ENCODE peak calls at places on chromosomes 2 and 18, in eight cellular contexts. V, F, A, H, P, Z, W and D are unnamed samples. For H3K27me3, the result is how much of the 10 kb centered on the place peaks cover.

GRCh38 chr2:126315840-126316239 is 340.1 kb upstream of the GYPC start:
- DNase-seq in Z (no peak), F (no peak), P (no peak), W (no peak), V (no peak), A (no peak), H (no peak), D (no peak)

GRCh38 chr2:20235655-20236302 is 10.8 kb upstream of the SDC1 start:
- DNase-seq in F (no peak), H (no peak), A (no peak), P (no peak), V (peak), Z (no peak), W (no peak), D (no peak)

GRCh38 chr18:55510809-55511208 is 77.2 kb downstream of the TCF4 start:
- DNase-seq in V (peak), W (no peak), A (no peak), H (peak), F (peak), P (peak), Z (peak), D (peak)

GRCh38 chr2:144801325-144801724 is 281.4 kb upstream of the ZEB2 start:
- DNase-seq in A (no peak), Z (no peak), H (no peak), W (no peak), V (no peak), F (no peak), P (no peak), D (no peak)

GRCh38 chr2:171083426-171083825 is 77.3 kb downstream of the TLK1 start:
- DNase-seq in F (no peak), P (no peak), V (no peak), A (no peak), W (no peak), H (no peak), Z (no peak), D (no peak)

GRCh38 chr2:109238580-109238979 is 109.6 kb downstream of the SH3RF3 start:
- DNase-seq in Z (peak), P (peak), F (no peak), H (peak), A (peak), V (peak), W (peak), D (no peak)

GRCh38 chr2:220446106-220446712 is 818.8 kb downstream of the SLC4A3 start:
- DNase-seq in A (no peak), H (no peak), Z (no peak), W (no peak), V (no peak), F (no peak), P (no peak), D (no peak)

GRCh38 chr18:32714571-32715148 is 58.2 kb downstream of the KLHL14 start:
- DNase-seq in P (peak), Z (peak), F (peak), A (peak), V (peak), H (peak), W (no peak), D (no peak)

GRCh38 chr2:151637284-151637781 is 96.9 kb downstream of the NEB start:
- DNase-seq in A (no peak), Z (no peak), V (no peak), P (peak), W (peak), H (no peak), F (no peak), D (no peak)

GRCh38 chr2:201233192-201234166 is 26.9 kb upstream of the CASP8 start:
- DNase-seq in P (peak), H (peak), Z (no peak), V (peak), F (peak), A (peak), W (peak), D (peak)

GRCh38 chr2:226794751-226795171 is 4.9 kb downstream of the IRS1 start:
- DNase-seq in Z (no peak), F (peak), V (peak), P (no peak), W (no peak), H (peak), A (peak), D (peak)

GRCh38 chr2:73100956-73101355 is 11.8 kb downstream of the RAB11FIP5 start:
- DNase-seq in H (no peak), P (no peak), A (no peak), Z (no peak), W (peak), V (no peak), F (no peak), D (no peak)

GRCh38 chr2:85523906-85524566 is 14.9 kb upstream of the MAT2A start:
- DNase-seq in W (peak), H (no peak), Z (no peak), A (peak), V (no peak), P (no peak), F (no peak), D (no peak)

GRCh38 chr2:120864981-120865380 is 129.3 kb downstream of the GLI2 start:
- DNase-seq in P (no peak), V (no peak), A (no peak), F (no peak), W (peak), Z (no peak), H (peak), D (peak)

GRCh38 chr2:69767034-69767433 is 25.1 kb downstream of the ANXA4 start:
- DNase-seq in W (no peak), F (no peak), H (peak), P (no peak), V (no peak), A (no peak), Z (peak), D (peak)

GRCh38 chr2:45723857-45724256 is 72.4 kb downstream of the PRKCE start:
- DNase-seq in A (no peak), P (no peak), H (no peak), Z (no peak), W (no peak), F (no peak), V (no peak), D (no peak)

GRCh38 chr2:134736167-134736885 is 17.5 kb upstream of the TMEM163 start:
- DNase-seq in W (no peak), F (peak), Z (no peak), H (peak), A (no peak), P (no peak), V (peak), D (no peak)

GRCh38 chr2:223613017-223613950 is 11.1 kb upstream of the SCG2 start:
- DNase-seq in W (no peak), P (peak), H (peak), V (peak), A (peak), F (peak), Z (peak), D (peak)

GRCh38 chr2:236507393-236508085 is 62.1 kb upstream of the ACKR3 start:
- DNase-seq in V (peak), A (peak), H (peak), W (peak), Z (no peak), P (no peak), F (peak), D (peak)

GRCh38 chr2:227241005-227241404 is 76.6 kb downstream of the COL4A3 start:
- DNase-seq in Z (no peak), A (no peak), P (no peak), H (no peak), V (no peak), F (no peak), W (no peak), D (no peak)

GRCh38 chr2:7588295-7588694 is 671.1 kb downstream of the RNF144A start:
- DNase-seq in Z (no peak), F (no peak), A (no peak), V (peak), W (no peak), H (no peak), P (no peak), D (no peak)

GRCh38 chr18:9876523-9876866 is 9.3 kb upstream of the TXNDC2 start:
- DNase-seq in Z (no peak), A (no peak), P (no peak), W (no peak), V (no peak), H (no peak), F (no peak), D (no peak)
- H3K4me3 ChIP-seq in Z (peak), A (peak), P (peak), W (no peak), V (no peak), H (peak), F (no peak), D (no peak)

DNA sequence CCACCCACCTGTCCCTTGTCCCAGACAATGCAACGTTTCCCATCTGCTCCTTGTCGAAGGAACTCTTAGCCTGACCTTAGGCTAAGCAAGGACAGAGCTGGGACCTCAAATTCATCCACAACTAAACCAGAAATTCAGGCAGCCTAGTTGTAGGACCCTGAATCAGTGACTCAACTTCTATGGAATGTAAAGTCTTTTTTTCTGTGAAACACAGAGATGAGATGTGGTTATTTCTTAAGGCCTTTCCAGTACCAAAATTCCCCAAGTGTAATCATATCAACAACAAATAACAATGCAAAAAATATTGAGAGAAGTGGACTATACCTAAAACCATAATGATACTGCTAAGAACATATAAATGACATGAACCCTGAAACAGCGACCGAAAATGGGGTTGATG is 46.7 kb downstream of the EN1 start:
- DNase-seq in F (no peak), P (no peak), H (peak), V (no peak), Z (no peak), W (no peak), A (no peak), D (no peak)
- H3K27me3 ChIP-seq in F (under half), P (under half), H (under half), V (under half), Z (under half), W (under half), A (under half), D (under half)

GRCh38 chr2:15560988-15561573 is at the start of gene NBAS:
- DNase-seq in V (peak), A (peak), Z (peak), P (peak), W (peak), F (peak), H (peak), D (peak)

GRCh38 chr2:15557947-15558346 is 3.2 kb downstream of the NBAS start:
- DNase-seq in A (no peak), W (no peak), F (no peak), P (no peak), Z (no peak), V (peak), H (no peak), D (no peak)

GRCh38 chr2:15560404-15560987 is 638 bp downstream of the NBAS start:
- DNase-seq in P (no peak), F (peak), V (peak), H (peak), A (peak), Z (no peak), W (no peak), D (peak)

GRCh38 chr2:15559800-15560403 is 1.2 kb downstream of the NBAS start:
- DNase-seq in W (no peak), F (no peak), A (no peak), Z (no peak), P (no peak), V (no peak), H (no peak), D (no peak)

GRCh38 chr2:15559379-15559778 is 1.8 kb downstream of the NBAS start:
- DNase-seq in A (no peak), P (no peak), F (no peak), V (no peak), W (no peak), H (no peak), Z (no peak), D (no peak)
- H3K4me3 ChIP-seq in A (peak), P (no peak), F (peak), V (no peak), W (peak), H (peak), Z (peak), D (peak)

GRCh38 chr2:177726853-177727465 is 334.4 kb downstream of the AGPS start:
- DNase-seq in V (no peak), A (no peak), P (no peak), Z (no peak), F (no peak), W (no peak), H (no peak), D (no peak)

GRCh38 chr2:177728920-177729319 is 336.3 kb downstream of the AGPS start:
- DNase-seq in W (no peak), V (no peak), H (peak), Z (no peak), P (no peak), F (no peak), A (no peak), D (no peak)

GRCh38 chr2:177730363-177730762 is 337.8 kb downstream of the AGPS start:
- DNase-seq in H (no peak), F (no peak), A (no peak), Z (no peak), V (no peak), W (no peak), P (no peak), D (no peak)

GRCh38 chr2:177730792-177731191 is 338.2 kb downstream of the AGPS start:
- DNase-seq in V (no peak), P (no peak), Z (no peak), W (no peak), H (no peak), F (no peak), A (no peak), D (no peak)

DNA sequence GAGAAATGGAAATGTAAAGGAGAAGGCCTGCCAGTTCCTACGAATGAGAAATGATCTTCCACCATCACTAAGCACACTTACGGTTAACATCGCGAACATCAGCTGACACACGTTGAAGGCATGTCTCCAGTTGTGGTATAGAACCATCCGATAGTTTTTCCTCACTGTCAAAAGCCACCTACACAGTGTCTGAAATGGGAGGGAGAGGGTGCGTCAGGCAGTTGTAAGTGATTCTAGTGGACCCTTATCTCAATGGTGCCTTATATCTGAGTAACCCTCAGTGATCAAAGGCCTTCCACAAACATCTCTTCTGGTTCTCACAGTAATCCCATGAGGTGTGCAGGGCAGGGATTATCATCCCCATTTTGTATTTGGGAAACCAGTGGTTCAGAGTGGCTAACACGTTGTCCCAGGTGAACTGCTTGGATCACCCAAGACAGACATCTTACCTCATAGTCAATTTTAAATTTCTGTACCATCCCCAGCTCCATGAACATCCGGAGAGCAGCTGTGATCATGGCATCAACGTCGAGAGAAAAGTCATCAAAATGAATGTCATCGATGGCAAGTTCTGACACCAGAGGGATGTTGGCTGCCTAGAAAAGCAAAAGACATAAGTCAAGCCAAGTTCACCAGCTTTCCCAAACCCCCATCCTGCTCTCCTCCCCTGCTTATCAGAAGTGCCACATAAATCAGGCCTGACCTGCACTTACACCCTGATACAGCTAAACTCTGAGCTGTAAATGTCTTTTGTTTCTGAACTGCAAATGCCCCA is 335.2 kb downstream of the AGPS start:
- DNase-seq in F (no peak), V (no peak), H (no peak), A (peak), W (no peak), Z (no peak), P (no peak), D (no peak)
- H3K27me3 ChIP-seq in F (half or more), V (under half), H (under half), A (under half), W (under half), Z (under half), P (under half), D (under half)

GRCh38 chr18:63206433-63207153 is 113.0 kb downstream of the BCL2 start:
- DNase-seq in W (no peak), V (no peak), Z (no peak), H (no peak), F (no peak), A (no peak), P (no peak), D (no peak)

GRCh38 chr18:63199743-63200241 is 119.8 kb downstream of the BCL2 start:
- DNase-seq in H (no peak), Z (no peak), A (no peak), W (no peak), P (no peak), F (no peak), V (no peak), D (no peak)

GRCh38 chr18:63205791-63206252 is 113.7 kb downstream of the BCL2 start:
- DNase-seq in W (no peak), A (no peak), F (no peak), Z (no peak), H (no peak), P (no peak), V (no peak), D (no peak)

GRCh38 chr18:63202814-63203213 is 116.8 kb downstream of the BCL2 start:
- DNase-seq in V (no peak), H (no peak), A (no peak), Z (no peak), W (no peak), F (no peak), P (no peak), D (no peak)

GRCh38 chr18:63203497-63203896 is 116.1 kb downstream of the BCL2 start:
- DNase-seq in F (no peak), W (no peak), V (no peak), P (no peak), Z (no peak), H (no peak), A (no peak), D (no peak)
- H3K4me3 ChIP-seq in F (no peak), W (no peak), V (no peak), P (no peak), Z (no peak), H (no peak), A (no peak), D (no peak)

DNA sequence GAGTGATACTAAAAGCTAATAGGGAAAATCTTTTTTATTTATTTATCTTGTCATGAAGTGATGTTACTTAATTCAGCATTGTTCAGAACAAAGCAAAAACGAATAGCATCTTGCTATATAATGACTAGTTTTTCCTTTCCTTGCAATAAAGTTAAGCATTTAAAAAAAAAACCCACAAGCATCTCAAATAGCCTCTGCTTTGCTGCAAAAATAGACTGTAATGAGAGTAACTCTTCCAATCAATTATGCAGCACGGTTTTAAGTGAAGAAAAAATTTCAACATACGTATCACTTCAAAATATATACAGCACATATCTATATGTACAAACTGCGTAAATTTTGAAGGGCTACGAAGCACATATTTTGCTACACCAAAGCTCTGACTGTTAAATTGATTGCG is 153.3 kb upstream of the VRK2 start:
- DNase-seq in A (no peak), H (no peak), F (no peak), P (no peak), Z (no peak), W (no peak), V (no peak), D (no peak)
- H3K27me3 ChIP-seq in A (under half), H (under half), F (under half), P (under half), Z (under half), W (under half), V (under half), D (under half)

DNA sequence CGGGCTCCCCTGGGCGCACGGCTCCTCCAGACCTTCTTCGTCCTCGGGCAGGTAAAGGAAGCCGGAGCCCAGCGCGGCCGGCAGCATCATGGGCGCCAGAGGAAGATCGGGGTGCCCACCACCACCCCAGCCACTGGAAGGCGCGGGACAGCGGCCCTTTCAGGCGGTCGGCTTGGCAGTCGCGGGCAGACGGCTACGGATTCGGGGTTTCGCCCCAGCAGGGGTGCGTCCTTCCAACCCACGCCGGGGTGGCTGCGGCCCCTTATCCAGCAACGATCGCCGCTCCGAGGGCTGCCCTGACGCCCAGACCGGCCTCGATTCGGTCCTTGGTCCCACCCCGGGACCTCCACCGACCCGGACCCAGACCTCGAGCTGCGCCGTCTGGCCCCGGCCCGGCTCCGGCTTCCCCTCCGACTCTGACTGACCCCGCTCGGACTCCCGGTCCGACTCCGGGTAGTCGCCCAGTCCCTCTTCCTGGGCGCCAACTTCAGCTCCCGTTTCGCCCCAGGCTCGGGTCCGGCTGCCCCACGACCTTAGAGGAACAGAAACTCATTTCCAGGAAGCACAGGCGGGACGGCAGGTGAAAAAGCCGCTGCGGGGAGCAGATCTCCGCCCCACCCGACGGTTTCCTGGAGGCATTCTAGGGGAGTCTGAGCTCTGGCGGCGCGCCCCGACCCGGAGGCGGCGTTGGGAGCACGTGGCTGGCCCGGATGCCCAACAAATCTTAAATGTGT is 30.2 kb upstream of the SSB start:
- DNase-seq in A (peak), P (no peak), H (no peak), Z (no peak), V (no peak), F (peak), W (peak), D (no peak)
- H3K4me3 ChIP-seq in A (peak), P (peak), H (peak), Z (peak), V (peak), F (no peak), W (peak), D (no peak)

GRCh38 chr2:242011991-242012764 is 142.6 kb downstream of the RTP5 start:
- DNase-seq in H (no peak), P (no peak), A (no peak), V (no peak), F (no peak), W (peak), Z (no peak), D (no peak)
- H3K27me3 ChIP-seq in H (under half), P (under half), A (under half), V (under half), F (under half), W (under half), Z (under half), D (under half)